ENCODE peak calls at places on chromosomes 12 and 14, in nine cellular contexts. C is H4, Y is D721Med, B is WTC11, K is NCI-H82, Z is glutamatergic neuron, J is lower lobe of right lung, U is HCEC 1CT, E is nephron progenitor cell. X is an unnamed sample.

GRCh38 chr14:90061849-90062794 is at the start of gene KCNK13:
- DNase-seq in C (no peak), Y (peak; percentile 41), B (peak; percentile 51), K (peak; percentile 52), Z (peak; percentile 48), J (peak; percentile 58), U (no peak), E (peak; percentile 50), X (peak; percentile 64)

GRCh38 chr12:87848248-87848868 is 180.8 kb downstream of the C12orf50 start:
- DNase-seq in C (peak; percentile 50), Y (no peak), B (no peak), K (peak; percentile 78), Z (no peak), J (no peak), U (peak; percentile 61), E (peak; percentile 19), X (no peak)

GRCh38 chr14:91843437-91843836 is 23.9 kb downstream of the TC2N start:
- DNase-seq in C (no peak), Y (no peak), B (no peak), K (no peak), Z (no peak), J (no peak), U (no peak), E (no peak), X (no peak)

GRCh38 chr14:77026166-77026929 is 2.2 kb downstream of the IRF2BPL start:
- DNase-seq in C (peak; percentile 27), Y (no peak), B (no peak), K (no peak), Z (no peak), J (peak; percentile 65), U (no peak), E (no peak), X (no peak)

GRCh38 chr12:101781834-101782543 is 42.7 kb upstream of the SYCP3 start:
- DNase-seq in C (no peak), Y (no peak), B (no peak), K (no peak), Z (no peak), J (no peak), U (peak; percentile 54), E (no peak), X (no peak)

GRCh38 chr12:46409342-46409741 is 36.8 kb upstream of the SLC38A2 start:
- DNase-seq in C (no peak), Y (no peak), B (no peak), K (no peak), Z (no peak), J (no peak), U (no peak), E (no peak), X (no peak)

GRCh38 chr14:100676089-100676685 is 50.5 kb upstream of the DLK1 start:
- DNase-seq in C (no peak), Y (no peak), B (no peak), K (no peak), Z (no peak), J (no peak), U (no peak), E (no peak), X (no peak)

GRCh38 chr12:116955382-116956021 is 44.8 kb downstream of the FBXW8 start:
- DNase-seq in C (no peak), Y (no peak), B (no peak), K (peak; percentile 9), Z (no peak), J (peak; percentile 67), U (no peak), E (no peak), X (no peak)

GRCh38 chr12:31928246-31929139 is 30.7 kb upstream of the RESF1 start:
- DNase-seq in C (no peak), Y (no peak), B (no peak), K (no peak), Z (no peak), J (no peak), U (no peak), E (no peak), X (no peak)

GRCh38 chr12:49232940-49233841 is 31.7 kb upstream of the TUBA1C start:
- DNase-seq in C (no peak), Y (no peak), B (peak; percentile 62), K (peak; percentile 95), Z (peak; percentile 89), J (peak; percentile 51), U (peak; percentile 32), E (peak; percentile 73), X (peak; percentile 90)

GRCh38 chr14:95294834-95295599 is 24.7 kb downstream of the CLMN start:
- DNase-seq in C (no peak), Y (no peak), B (no peak), K (no peak), Z (no peak), J (no peak), U (no peak), E (no peak), X (no peak)

GRCh38 chr12:106179086-106179485 is 40.3 kb upstream of the NUAK1 start:
- DNase-seq in C (no peak), Y (peak; percentile 48), B (no peak), K (peak; percentile 98), Z (peak; percentile 55), J (no peak), U (no peak), E (peak; percentile 44), X (peak; percentile 64)

GRCh38 chr14:68458840-68459469 is 333.9 kb downstream of the ZFP36L1 start:
- DNase-seq in C (peak; percentile 92), Y (no peak), B (peak; percentile 15), K (peak; percentile 55), Z (no peak), J (no peak), U (peak; percentile 68), E (no peak), X (no peak)

GRCh38 chr12:76113800-76114757 is 29.6 kb upstream of the NAP1L1 start:
- DNase-seq in C (no peak), Y (no peak), B (no peak), K (no peak), Z (no peak), J (no peak), U (no peak), E (no peak), X (no peak)

GRCh38 chr14:71497645-71498086 is 434.6 kb upstream of the RGS6 start:
- DNase-seq in C (no peak), Y (no peak), B (no peak), K (no peak), Z (no peak), J (no peak), U (peak; percentile 61), E (no peak), X (no peak)

GRCh38 chr12:48008950-48009349 is 4.7 kb upstream of the COL2A1 start:
- DNase-seq in C (no peak), Y (no peak), B (no peak), K (no peak), Z (no peak), J (no peak), U (no peak), E (no peak), X (no peak)

GRCh38 chr12:120538281-120539156 is 4.4 kb downstream of the RNF10 start:
- DNase-seq in C (peak; percentile 74), Y (no peak), B (no peak), K (no peak), Z (no peak), J (peak; percentile 60), U (peak; percentile 49), E (no peak), X (no peak)

GRCh38 chr14:69547701-69548348 is 26.8 kb downstream of the CCDC177 start:
- DNase-seq in C (no peak), Y (peak; percentile 68), B (peak; percentile 80), K (peak; percentile 58), Z (peak; percentile 86), J (no peak), U (no peak), E (peak; percentile 82), X (peak; percentile 87)

X was measured in ecto neural progenitor cell.